ENCODE peak calls at places on chromosome 4, in six cellular contexts. F is left ventricle myocardium inferior, W is choroid plexus epithelial cell, U is H9, L is AG10803, P is cardiac muscle cell. E is an unnamed sample.

GRCh38 chr4:81516241-81516640 is 44.5 kb upstream of the RASGEF1B start:
- DNase-seq in F (no peak), W (no peak), U (no peak), L (no peak), P (no peak), E (no peak)

GRCh38 chr4:53779025-53779424 is 187.7 kb upstream of the LNX1 start:
- DNase-seq in F (no peak), W (peak), U (no peak), L (no peak), P (no peak), E (no peak)

GRCh38 chr4:112288455-112288854 is 2.8 kb upstream of the TIFA start:
- DNase-seq in F (no peak), W (no peak), U (no peak), L (no peak), P (no peak), E (no peak)

GRCh38 chr4:123409301-123409700 is 12.7 kb downstream of the SPRY1 start:
- DNase-seq in F (no peak), W (no peak), U (no peak), L (peak), P (no peak), E (no peak)

GRCh38 chr4:176839656-176840055 is 46.9 kb upstream of the VEGFC start:
- DNase-seq in F (no peak), W (no peak), U (no peak), L (no peak), P (no peak), E (no peak)

GRCh38 chr4:122819708-122820449 is 6.8 kb upstream of the FGF2 start:
- DNase-seq in F (no peak), W (peak), U (no peak), L (peak), P (no peak), E (no peak)

GRCh38 chr4:26108024-26108423 is 194.0 kb downstream of the SMIM20 start:
- DNase-seq in F (no peak), W (no peak), U (no peak), L (no peak), P (no peak), E (no peak)

GRCh38 chr4:165330666-165331065 is 3.2 kb downstream of the MSMO1 start:
- DNase-seq in F (no peak), W (no peak), U (no peak), L (no peak), P (no peak), E (no peak)

GRCh38 chr4:83255584-83255983 is 29.0 kb downstream of the COQ2 start:
- DNase-seq in F (no peak), W (peak), U (no peak), L (peak), P (no peak), E (no peak)

GRCh38 chr4:73066928-73067327 is 2.6 kb downstream of the COX18 start:
- DNase-seq in F (no peak), W (no peak), U (no peak), L (no peak), P (no peak), E (no peak)

GRCh38 chr4:113146876-113147358 is 97.5 kb downstream of the ANK2 start:
- DNase-seq in F (no peak), W (peak), U (no peak), L (peak), P (no peak), E (no peak)

GRCh38 chr4:71549516-71550160 is 210.8 kb downstream of the SLC4A4 start:
- DNase-seq in F (no peak), W (no peak), U (no peak), L (no peak), P (no peak), E (no peak)

GRCh38 chr4:71550220-71551190 is 211.7 kb downstream of the SLC4A4 start:
- DNase-seq in F (no peak), W (peak), U (no peak), L (peak), P (peak), E (no peak)

GRCh38 chr4:71554025-71554424 is 215.2 kb downstream of the SLC4A4 start:
- DNase-seq in F (no peak), W (no peak), U (no peak), L (no peak), P (no peak), E (no peak)

GRCh38 chr4:71558248-71558647 is 219.4 kb downstream of the SLC4A4 start:
- DNase-seq in F (no peak), W (no peak), U (no peak), L (no peak), P (no peak), E (no peak)

DNA sequence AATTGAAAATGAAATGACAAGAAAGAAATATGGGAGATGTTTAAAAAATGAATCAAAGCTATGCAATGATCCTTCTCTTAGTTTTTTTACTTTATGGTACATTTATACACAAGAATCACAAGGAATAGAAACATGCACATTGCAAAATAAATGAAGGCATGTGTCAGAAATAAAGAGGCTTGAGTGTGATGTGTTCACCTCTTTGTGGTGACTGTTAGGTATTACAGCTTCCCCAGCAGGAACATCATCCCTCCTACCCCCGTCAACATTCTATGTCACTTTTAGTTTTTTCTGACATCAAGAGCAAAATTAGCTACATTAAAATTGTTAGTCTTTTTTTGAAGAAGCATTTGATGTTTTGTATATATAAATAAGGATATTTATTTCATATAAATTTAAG is 214.8 kb downstream of the SLC4A4 start:
- DNase-seq in F (no peak), W (peak), U (no peak), L (peak), P (peak), E (no peak)
- TF ChIP-seq CTCF in F (peak), W (peak), U (peak), L (peak), P (peak), E (peak)

GRCh38 chr4:109864134-109864533 is 16.2 kb downstream of the LRIT3 start:
- DNase-seq in F (no peak), W (no peak), U (no peak), L (no peak), P (no peak), E (no peak)
- TF ChIP-seq CTCF in F (no peak), W (peak), U (peak), L (no peak), P (no peak), E (no peak)

GRCh38 chr4:139227729-139228404 is 50.8 kb upstream of the ELF2 start:
- DNase-seq in F (no peak), W (no peak), U (no peak), L (no peak), P (peak), E (no peak)
- TF ChIP-seq CTCF in F (peak), W (peak), U (no peak), L (peak), P (no peak), E (no peak)

DNA sequence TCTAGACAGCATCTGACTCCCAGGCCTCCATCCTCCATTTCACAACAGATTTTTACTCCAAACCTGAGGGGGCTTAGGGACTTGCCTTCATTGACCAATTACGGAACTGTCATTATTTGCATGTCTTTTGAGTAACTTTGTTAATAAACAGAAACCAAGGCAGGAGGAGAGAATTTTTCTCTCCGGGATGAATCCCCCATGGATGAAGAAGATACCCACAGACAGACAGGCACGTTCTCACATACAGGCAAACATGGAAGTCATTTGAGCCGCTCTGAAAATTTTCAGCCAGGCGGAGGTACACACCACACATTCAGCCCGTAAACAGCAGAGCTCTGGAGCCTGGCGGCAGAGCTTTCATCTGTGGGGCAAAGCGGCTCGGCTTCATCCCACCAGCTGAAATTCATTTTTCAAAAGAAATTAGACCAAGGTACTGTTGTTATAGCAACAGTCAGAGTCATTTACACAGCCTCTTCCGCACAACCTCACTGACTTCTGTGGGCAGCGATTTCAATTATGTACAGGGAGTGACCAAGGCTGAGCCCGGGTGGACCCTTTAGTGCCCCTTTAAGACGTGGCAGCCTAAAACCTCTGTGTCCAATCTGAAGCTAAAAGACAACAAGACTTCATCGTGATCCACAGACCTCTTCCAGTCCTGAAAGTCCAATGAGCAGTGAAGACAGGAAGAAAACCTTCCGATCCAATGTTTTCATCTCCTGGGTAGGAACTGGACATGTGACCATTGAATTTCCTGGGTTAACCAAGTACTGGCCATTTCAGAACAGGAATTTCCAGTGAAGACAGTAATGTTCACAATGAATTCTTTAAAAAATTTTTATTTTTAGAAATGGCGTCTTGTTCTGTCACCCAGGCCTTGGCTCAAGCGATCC is 237.0 kb downstream of the MGST2 start:
- DNase-seq in F (no peak), W (peak), U (no peak), L (peak), P (no peak), E (no peak)
- TF ChIP-seq CTCF in F (no peak), W (peak), U (no peak), L (no peak), P (no peak), E (no peak)

GRCh38 chr4:147015531-147015930 is 69.9 kb upstream of the TTC29 start:
- DNase-seq in F (no peak), W (no peak), U (no peak), L (no peak), P (no peak), E (no peak)
- TF ChIP-seq CTCF in F (no peak), W (no peak), U (no peak), L (no peak), P (no peak), E (no peak)

DNA sequence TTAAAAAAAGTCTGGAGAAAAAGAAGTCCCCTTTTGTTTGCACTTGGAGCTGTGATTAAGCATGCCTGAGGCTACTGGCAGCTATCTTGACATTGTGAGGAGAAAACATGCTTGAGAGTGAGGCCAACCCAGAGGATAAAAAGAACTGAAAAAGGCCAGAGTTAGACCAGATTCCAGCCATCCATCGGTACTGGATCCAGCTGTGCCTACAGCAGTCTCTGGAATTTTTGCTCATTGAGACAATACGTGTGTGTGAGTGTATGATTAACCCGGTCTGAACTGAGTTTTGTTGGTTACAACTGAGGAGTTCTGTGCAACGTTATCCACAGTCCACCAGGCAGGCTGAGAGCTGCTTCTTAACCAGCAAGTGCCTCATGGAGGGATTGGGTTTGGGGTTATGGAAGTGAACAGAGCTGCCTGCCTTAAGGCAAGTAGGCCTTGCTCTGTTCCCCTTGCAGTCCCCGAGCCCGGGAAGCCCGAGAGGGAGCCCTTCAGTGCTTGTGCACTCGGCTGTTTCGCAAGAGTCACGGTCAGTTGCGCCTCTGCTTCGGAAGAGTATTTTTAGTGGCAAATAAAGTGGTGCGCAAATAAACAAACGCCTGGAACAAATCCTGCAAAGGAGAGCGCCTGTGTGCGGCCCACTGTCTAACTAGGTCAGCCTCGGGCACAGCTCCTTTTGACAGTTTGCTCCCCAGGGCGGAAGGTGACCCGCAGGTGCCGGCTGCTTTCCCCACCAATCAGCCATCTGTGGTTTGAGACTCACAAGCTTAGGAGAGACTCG is 57.1 kb downstream of the LGI2 start:
- DNase-seq in F (peak), W (no peak), U (peak), L (peak), P (no peak), E (no peak)
- TF ChIP-seq CTCF in F (no peak), W (no peak), U (no peak), L (no peak), P (no peak), E (no peak)

GRCh38 chr4:3116955-3117354 is 42.5 kb downstream of the HTT start:
- DNase-seq in F (no peak), W (no peak), U (no peak), L (no peak), P (no peak), E (no peak)
- TF ChIP-seq CTCF in F (no peak), W (no peak), U (no peak), L (no peak), P (no peak), E (no peak)